ENCODE peak calls at places on chromosomes 3 and 15, in five cellular contexts. R is stimulated activated CD4-positive, alpha-beta T cell treated with anti-CD3 and anti-CD28 coated beads, Interleukin-1b, Interleukin-23, amount 100 ng/mL, for 24 hours; J is posterior cingulate gyrus; U is HS-27A; K is NB4. I is an unnamed sample.

GRCh38 chr3:15164356-15164755 is 41.7 kb upstream of the CAPN7 start:
- DNase-seq in R (no peak), J (no peak), U (no peak), K (no peak), I (no peak)

GRCh38 chr3:79369306-79369705 is 398.5 kb downstream of the ROBO1 start:
- DNase-seq in U (no peak), K (no peak), R (no peak), J (no peak), I (peak; percentile 43)

GRCh38 chr3:65935724-65936123 is 103.0 kb downstream of the MAGI1 start:
- DNase-seq in U (no peak), K (no peak), R (no peak), J (no peak), I (no peak)

GRCh38 chr3:116153174-116153573 is 292.1 kb downstream of the LSAMP start:
- DNase-seq in J (no peak), U (no peak), K (no peak), R (no peak), I (peak; percentile 41)

GRCh38 chr3:177333535-177334495 is 136.5 kb upstream of the TBL1XR1 start:
- DNase-seq in U (no peak), K (peak; percentile 85), R (no peak), J (no peak), I (no peak)

GRCh38 chr3:164094546-164094945 is 983.8 kb downstream of the SI start:
- DNase-seq in J (no peak), K (no peak), R (no peak), U (no peak), I (no peak)

GRCh38 chr3:89472101-89472500 is 364.7 kb downstream of the EPHA3 start:
- DNase-seq in K (no peak), J (no peak), R (no peak), U (no peak), I (no peak)

GRCh38 chr3:136720091-136720490 is 32.1 kb downstream of the STAG1 start:
- DNase-seq in U (no peak), R (no peak), K (no peak), J (no peak), I (no peak)

GRCh38 chr3:35042210-35042960 is 596.9 kb upstream of the ARPP21 start:
- DNase-seq in J (no peak), K (no peak), R (no peak), U (no peak), I (no peak)

GRCh38 chr15:78049691-78050440 is 27.6 kb downstream of the TBC1D2B start:
- DNase-seq in R (peak; percentile 57), U (peak; percentile 95), K (peak; percentile 98), J (no peak), I (peak; percentile 91)

GRCh38 chr15:59185725-59186124 is 20.9 kb upstream of the LDHAL6B start:
- DNase-seq in R (no peak), K (peak; percentile 30), U (no peak), J (no peak), I (no peak)

GRCh38 chr3:126267169-126267975 is 87.0 kb upstream of the ALDH1L1 start:
- DNase-seq in U (peak; percentile 92), K (peak; percentile 70), J (peak; percentile 54), R (no peak), I (peak; percentile 91)

GRCh38 chr3:152834354-152835310 is at the start of gene P2RY1:
- DNase-seq in U (no peak), J (peak; percentile 17), K (peak; percentile 84), R (peak; percentile 14), I (peak; percentile 17)

GRCh38 chr15:73442436-73442835 is 528 bp upstream of the REC114 start:
- DNase-seq in R (no peak), K (no peak), J (no peak), U (no peak), I (no peak)

GRCh38 chr3:188553569-188553968 is 399.6 kb downstream of the LPP start:
- DNase-seq in K (no peak), R (no peak), U (no peak), J (no peak), I (no peak)

GRCh38 chr15:79035111-79035601 is 55.4 kb downstream of the RASGRF1 start:
- DNase-seq in J (no peak), R (no peak), U (no peak), K (no peak), I (no peak)

GRCh38 chr3:104909188-104909587 is 457.5 kb upstream of the ALCAM start:
- DNase-seq in K (no peak), J (no peak), U (peak; percentile 43), R (no peak), I (peak; percentile 92)

GRCh38 chr3:149319750-149320149 is 13.7 kb downstream of the TM4SF18 start:
- DNase-seq in R (no peak), K (no peak), J (no peak), U (no peak), I (no peak)

GRCh38 chr3:71397046-71397445 is 186.5 kb downstream of the FOXP1 start:
- DNase-seq in J (no peak), U (no peak), K (peak; percentile 50), R (no peak), I (peak; percentile 30)

GRCh38 chr15:65979316-65979715 is 110.0 kb downstream of the RAB11A start:
- DNase-seq in U (no peak), J (no peak), K (peak; percentile 72), R (no peak), I (peak; percentile 8)

GRCh38 chr15:58870451-58870850 is 63.0 kb downstream of the SLTM start:
- DNase-seq in U (no peak), J (no peak), K (peak; percentile 65), R (no peak), I (peak; percentile 60)

GRCh38 chr15:48411971-48412591 is 80.9 kb downstream of the DUT start:
- DNase-seq in R (no peak), U (no peak), K (no peak), J (no peak), I (no peak)

I was measured in IMR-90.